ENCODE peak calls at places on chromosomes 5 and 9, in seven cellular contexts. X is GM19239; G is CD8-positive, alpha-beta memory T cell; O is left ventricle myocardium inferior; E is AG08395; J is Karpas-422; W is ovary. Z is an unnamed sample.

GRCh38 chr5:111656580-111656979 is 100.4 kb downstream of the NREP start:
- DNase-seq in X (no peak), W (no peak), O (no peak), E (no peak), J (no peak), G (no peak), Z (no peak)

GRCh38 chr5:176789873-176790615 is 20.3 kb upstream of the UNC5A start:
- DNase-seq in G (no peak), O (no peak), W (no peak), E (no peak), J (no peak), X (no peak), Z (no peak)

GRCh38 chr9:121620777-121621437 is 30.5 kb upstream of the DAB2IP start:
- DNase-seq in O (no peak), X (no peak), J (peak), W (peak), G (no peak), E (peak), Z (no peak)

GRCh38 chr5:36242534-36243144 is 914 bp upstream of the NADK2 start:
- DNase-seq in E (no peak), J (no peak), X (no peak), G (no peak), O (no peak), W (no peak), Z (peak)

GRCh38 chr9:113876806-113877236 is 712 bp downstream of the ZNF618 start:
- DNase-seq in J (peak), O (no peak), G (no peak), X (no peak), W (no peak), E (no peak), Z (no peak)

GRCh38 chr5:95042040-95042439 is 242.9 kb downstream of the MCTP1 start:
- DNase-seq in J (no peak), O (no peak), W (no peak), X (no peak), G (no peak), E (no peak), Z (no peak)

GRCh38 chr5:166786178-166786577 is 1505.3 kb upstream of the WWC1 start:
- DNase-seq in X (no peak), O (no peak), W (no peak), J (no peak), E (no peak), G (no peak), Z (no peak)

GRCh38 chr9:27086818-27087680 is 22.0 kb upstream of the TEK start:
- DNase-seq in W (no peak), O (no peak), G (no peak), X (no peak), J (no peak), E (peak), Z (no peak)

GRCh38 chr9:77672183-77672582 is 24.1 kb upstream of the GNA14 start:
- DNase-seq in G (no peak), O (no peak), E (no peak), W (no peak), J (no peak), X (no peak), Z (no peak)

GRCh38 chr5:68088302-68088701 is 127.3 kb upstream of the PIK3R1 start:
- DNase-seq in G (no peak), W (no peak), X (no peak), O (no peak), J (no peak), E (peak), Z (no peak)

GRCh38 chr5:134649163-134649916 is 755 bp downstream of the SEC24A start:
- DNase-seq in W (no peak), E (peak), G (peak), O (no peak), X (no peak), J (no peak), Z (peak)

GRCh38 chr5:89071101-89071940 is 188.3 kb upstream of the MEF2C start:
- DNase-seq in W (no peak), X (peak), E (no peak), G (no peak), J (no peak), O (no peak), Z (no peak)

GRCh38 chr5:18238321-18238720 is 604.1 kb downstream of the TAF11L14 start:
- DNase-seq in W (no peak), J (no peak), E (no peak), G (no peak), X (no peak), O (no peak), Z (no peak)

GRCh38 chr5:127968998-127969397 is 114.6 kb upstream of the SLC12A2 start:
- DNase-seq in X (no peak), J (no peak), O (no peak), E (no peak), G (no peak), W (no peak), Z (no peak)

GRCh38 chr9:82665324-82665723 is 397.6 kb downstream of the RASEF start:
- DNase-seq in G (no peak), E (no peak), O (no peak), W (no peak), J (no peak), X (no peak), Z (no peak)

GRCh38 chr5:38208782-38209378 is 49.5 kb upstream of the EGFLAM start:
- DNase-seq in X (no peak), J (peak), O (no peak), E (peak), W (peak), G (no peak), Z (no peak)

GRCh38 chr5:152274206-152274605 is 130.9 kb downstream of the NMUR2 start:
- DNase-seq in O (no peak), X (no peak), W (no peak), J (no peak), E (no peak), G (no peak), Z (no peak)

GRCh38 chr5:69493235-69493925 is 790 bp downstream of the OCLN start:
- DNase-seq in X (peak), O (no peak), W (no peak), J (no peak), E (no peak), G (no peak), Z (no peak)

GRCh38 chr5:116864157-116864837 is 289.7 kb upstream of the SEMA6A start:
- DNase-seq in W (no peak), G (no peak), J (no peak), O (no peak), E (no peak), X (no peak), Z (no peak)

GRCh38 chr5:134240421-134240962 is 14.6 kb upstream of the PPP2CA start:
- DNase-seq in W (no peak), X (no peak), G (no peak), O (no peak), J (no peak), E (no peak), Z (no peak)

GRCh38 chr5:171906703-171907590 is 99.5 kb downstream of the FBXW11 start:
- DNase-seq in X (no peak), E (no peak), G (no peak), J (no peak), W (no peak), O (no peak), Z (no peak)

Z was measured in uterus.